ENCODE peak calls at places on chromosomes 4 and X, in five cellular contexts. One of them, this sample, is unnamed.
A peak's percentile ranks its signal among the peaks of the same experiment; 100 is the strongest.

GRCh38 chr4:169823685-169824084 is 65.9 kb upstream of the HPF1 start:
- DNase-seq in K562: no peak
- DNase-seq in GM12878: no peak
- DNase-seq in HepG2: peak; percentile 21
- DNase-seq in endothelial cell of umbilical vein: peak; percentile 51
- DNase-seq in this sample: no peak

GRCh38 chr4:158121203-158121586 is 51.6 kb downstream of the GASK1B start:
- DNase-seq in K562: no peak
- DNase-seq in GM12878: no peak
- DNase-seq in HepG2: peak; percentile 27
- DNase-seq in endothelial cell of umbilical vein: no peak
- DNase-seq in this sample: no peak

GRCh38 chr4:1792832-1793495 is at the start of gene FGFR3:
- DNase-seq in K562: peak; percentile 97
- DNase-seq in GM12878: no peak
- DNase-seq in HepG2: peak; percentile 48
- DNase-seq in endothelial cell of umbilical vein: no peak
- DNase-seq in this sample: no peak

GRCh38 chr4:184168406-184169019 is 49.2 kb downstream of the ENPP6 start:
- DNase-seq in K562: peak; percentile 79
- DNase-seq in GM12878: no peak
- DNase-seq in HepG2: peak; percentile 26
- DNase-seq in endothelial cell of umbilical vein: peak; percentile 53
- DNase-seq in this sample: peak; percentile 22

GRCh38 chrX:47179221-47179927 is 14.3 kb upstream of the UBA1 start:
- DNase-seq in K562: no peak
- DNase-seq in GM12878: no peak
- DNase-seq in HepG2: no peak
- DNase-seq in endothelial cell of umbilical vein: no peak
- DNase-seq in this sample: no peak

GRCh38 chrX:132612990-132613564 is 124.2 kb upstream of the MBNL3 start:
- DNase-seq in K562: peak; percentile 15
- DNase-seq in GM12878: no peak
- DNase-seq in HepG2: no peak
- DNase-seq in endothelial cell of umbilical vein: peak; percentile 24
- DNase-seq in this sample: peak; percentile 12

GRCh38 chr4:94158883-94159282 is 48.8 kb upstream of the SMARCAD1 start:
- DNase-seq in K562: no peak
- DNase-seq in GM12878: no peak
- DNase-seq in HepG2: no peak
- DNase-seq in endothelial cell of umbilical vein: no peak
- DNase-seq in this sample: no peak

GRCh38 chrX:121093011-121093410 is 45.6 kb downstream of the GLUD2 start:
- DNase-seq in K562: no peak
- DNase-seq in GM12878: no peak
- DNase-seq in HepG2: no peak
- DNase-seq in endothelial cell of umbilical vein: no peak
- DNase-seq in this sample: no peak

GRCh38 chr4:138050601-138051000 is 191.5 kb downstream of the SLC7A11 start:
- DNase-seq in K562: no peak
- DNase-seq in GM12878: no peak
- DNase-seq in HepG2: no peak
- DNase-seq in endothelial cell of umbilical vein: no peak
- DNase-seq in this sample: no peak

GRCh38 chr4:31662951-31663350 is 942.8 kb downstream of the PCDH7 start:
- DNase-seq in K562: no peak
- DNase-seq in GM12878: no peak
- DNase-seq in HepG2: no peak
- DNase-seq in endothelial cell of umbilical vein: no peak
- DNase-seq in this sample: no peak

GRCh38 chr4:165124488-165124887 is 11.8 kb upstream of the TMEM192 start:
- DNase-seq in K562: no peak
- DNase-seq in GM12878: no peak
- DNase-seq in HepG2: no peak
- DNase-seq in endothelial cell of umbilical vein: no peak
- DNase-seq in this sample: no peak

GRCh38 chr4:140172960-140173359 is 19.0 kb upstream of the MAML3 start:
- DNase-seq in K562: no peak
- DNase-seq in GM12878: no peak
- DNase-seq in HepG2: no peak
- DNase-seq in endothelial cell of umbilical vein: no peak
- DNase-seq in this sample: no peak
- TF ChIP-seq EZH2 in K562: no peak
- TF ChIP-seq EZH2 in GM12878: no peak
- TF ChIP-seq EZH2 in HepG2: no peak
- TF ChIP-seq EZH2 in endothelial cell of umbilical vein: no peak
- TF ChIP-seq EZH2 in this sample: no peak

GRCh38 chrX:53084863-53085262 is 2.7 kb downstream of the TSPYL2 start:
- DNase-seq in K562: no peak
- DNase-seq in GM12878: no peak
- DNase-seq in HepG2: no peak
- DNase-seq in endothelial cell of umbilical vein: no peak
- DNase-seq in this sample: no peak

GRCh38 chrX:53088136-53088974 is 5.6 kb upstream of the KANTR start:
- DNase-seq in K562: no peak
- DNase-seq in GM12878: no peak
- DNase-seq in HepG2: no peak
- DNase-seq in endothelial cell of umbilical vein: peak; percentile 84
- DNase-seq in this sample: no peak

GRCh38 chrX:53085661-53086229 is 3.6 kb downstream of the TSPYL2 start:
- DNase-seq in K562: no peak
- DNase-seq in GM12878: no peak
- DNase-seq in HepG2: no peak
- DNase-seq in endothelial cell of umbilical vein: no peak
- DNase-seq in this sample: no peak

GRCh38 chrX:53087378-53087777 is 5.2 kb downstream of the TSPYL2 start:
- DNase-seq in K562: no peak
- DNase-seq in GM12878: no peak
- DNase-seq in HepG2: no peak
- DNase-seq in endothelial cell of umbilical vein: no peak
- DNase-seq in this sample: no peak

DNA sequence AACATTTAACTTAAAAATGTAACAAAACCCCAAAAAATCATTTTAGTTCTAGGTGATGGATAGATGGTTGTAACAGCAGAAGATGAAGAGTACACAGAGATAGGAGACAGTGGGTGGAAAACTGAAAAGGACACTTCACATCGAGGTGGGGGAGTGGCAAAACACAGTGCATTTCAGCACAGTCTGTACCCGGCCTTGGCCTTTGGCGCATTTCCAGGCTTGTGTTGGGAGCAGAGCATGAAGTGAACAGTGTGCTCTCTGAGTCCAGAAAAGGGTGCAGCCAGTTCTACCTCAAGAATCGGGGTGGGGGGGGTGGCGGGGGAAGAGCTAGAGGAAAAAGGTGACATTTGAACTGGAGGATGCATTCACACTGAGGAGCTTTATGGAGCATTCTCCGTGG is 4.3 kb downstream of the TSPYL2 start:
- DNase-seq in K562: no peak
- DNase-seq in GM12878: no peak
- DNase-seq in HepG2: no peak
- DNase-seq in endothelial cell of umbilical vein: no peak
- DNase-seq in this sample: no peak
- TF ChIP-seq MAX in K562: no peak
- TF ChIP-seq MAX in GM12878: no peak
- TF ChIP-seq MAX in HepG2: no peak
- TF ChIP-seq MAX in endothelial cell of umbilical vein: no peak
- TF ChIP-seq MAX in this sample: no peak

GRCh38 chr4:78464265-78464664 is 87.3 kb upstream of the ANXA3 start:
- DNase-seq in K562: no peak
- DNase-seq in GM12878: no peak
- DNase-seq in HepG2: no peak
- DNase-seq in endothelial cell of umbilical vein: no peak
- DNase-seq in this sample: peak; percentile 35
- TF ChIP-seq EZH2 in K562: no peak
- TF ChIP-seq EZH2 in GM12878: no peak
- TF ChIP-seq EZH2 in HepG2: no peak
- TF ChIP-seq EZH2 in endothelial cell of umbilical vein: no peak
- TF ChIP-seq EZH2 in this sample: no peak

DNA sequence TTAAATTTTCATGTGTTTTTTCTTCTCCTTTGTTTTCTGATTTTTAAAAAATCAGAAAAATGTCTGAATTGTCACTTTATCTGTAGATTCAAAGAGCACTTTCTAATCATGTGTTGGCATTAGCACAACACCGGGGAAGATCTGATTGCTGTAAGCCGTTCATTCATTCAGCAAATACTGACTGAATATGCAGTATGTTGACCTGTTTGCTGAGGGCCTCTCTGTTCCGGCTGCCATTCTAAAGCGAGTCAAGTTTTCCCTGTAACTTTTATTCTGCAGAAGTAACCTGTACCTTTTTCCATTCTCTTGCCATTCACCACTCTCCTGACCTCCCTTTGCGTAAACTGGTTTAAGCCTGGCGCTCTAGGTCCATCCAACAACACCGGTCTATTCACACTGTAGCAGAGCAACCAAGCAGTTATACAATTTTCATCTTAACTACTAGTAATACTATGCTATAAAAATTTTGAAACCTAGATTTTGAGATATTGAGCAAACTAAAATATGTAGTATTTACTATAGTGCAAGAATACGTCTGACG is 6.7 kb downstream of the SORBS2 start:
- DNase-seq in K562: no peak
- DNase-seq in GM12878: no peak
- DNase-seq in HepG2: peak; percentile 65
- DNase-seq in endothelial cell of umbilical vein: no peak
- DNase-seq in this sample: no peak
- TF ChIP-seq MAX in K562: no peak
- TF ChIP-seq MAX in GM12878: no peak
- TF ChIP-seq MAX in HepG2: no peak
- TF ChIP-seq MAX in endothelial cell of umbilical vein: no peak
- TF ChIP-seq MAX in this sample: no peak

DNA sequence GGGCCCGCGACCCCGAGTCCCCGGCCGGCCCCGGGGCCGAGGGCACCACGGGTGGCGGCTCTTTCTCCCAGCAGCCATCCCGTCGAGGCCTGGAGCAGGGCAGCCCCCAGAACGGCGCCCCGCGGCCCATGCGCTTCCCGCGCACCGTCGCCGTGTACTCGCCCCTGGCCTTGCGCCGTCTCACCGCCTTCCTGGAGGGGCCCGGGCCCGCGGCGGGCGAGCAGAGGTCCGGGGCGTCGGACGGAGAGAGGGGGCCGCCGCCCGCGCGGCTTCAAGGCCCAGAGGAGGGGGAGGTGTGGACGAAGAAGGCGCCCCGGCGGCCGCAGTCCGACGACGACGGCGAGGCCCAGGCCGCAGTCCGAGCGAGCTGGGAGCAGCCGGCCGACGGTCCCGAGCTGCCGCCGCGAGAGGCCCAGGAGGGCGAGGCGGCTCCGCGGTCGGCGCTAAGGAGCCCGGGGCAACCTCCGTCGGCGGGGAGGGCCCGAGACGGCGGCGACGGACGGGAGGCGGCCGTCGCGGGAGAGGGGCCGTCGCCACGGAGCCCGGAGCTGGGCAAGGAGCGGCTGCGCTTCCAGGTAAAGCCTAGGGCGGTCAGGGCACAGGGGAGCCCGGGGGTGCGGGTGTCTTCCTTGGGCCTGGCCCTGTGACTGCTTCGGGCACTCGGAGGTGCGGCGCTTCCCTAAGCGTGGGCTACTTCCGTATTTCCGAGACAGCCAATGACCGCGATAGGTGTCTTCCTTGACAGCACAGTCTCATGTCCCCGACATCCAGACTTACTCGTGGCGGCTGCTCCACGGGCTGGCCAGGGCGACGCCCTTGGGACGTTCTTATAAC is 845 bp downstream of the ZAR1 start:
- DNase-seq in K562: no peak
- DNase-seq in GM12878: no peak
- DNase-seq in HepG2: no peak
- DNase-seq in endothelial cell of umbilical vein: no peak
- DNase-seq in this sample: no peak
- TF ChIP-seq EZH2 in K562: no peak
- TF ChIP-seq EZH2 in GM12878: no peak
- TF ChIP-seq EZH2 in HepG2: no peak
- TF ChIP-seq EZH2 in endothelial cell of umbilical vein: peak; percentile 60
- TF ChIP-seq EZH2 in this sample: no peak